ENCODE peak calls at places on chromosomes 2 and 18, in eight cellular contexts. One of them, this sample, is unnamed. For H3K4me1 and H3K9me3, the result is how much of the 10 kb centered on the place peaks cover.

GRCh38 chr2:8320305-8320704 is 361.6 kb upstream of the ID2 start:
- DNase-seq in CD8-positive, alpha-beta memory T cell: no peak
- DNase-seq in lower lobe of right lung: no peak
- DNase-seq in mucosa of descending colon: no peak
- DNase-seq in Peyer's patch: no peak
- DNase-seq in transverse colon: no peak
- DNase-seq in ovary: no peak
- DNase-seq in MM.1S: no peak
- DNase-seq in this sample: no peak

GRCh38 chr2:39511786-39512433 is 74.8 kb upstream of the MAP4K3 start:
- DNase-seq in transverse colon: peak
- DNase-seq in MM.1S: peak
- DNase-seq in lower lobe of right lung: no peak
- DNase-seq in CD8-positive, alpha-beta memory T cell: no peak
- DNase-seq in Peyer's patch: no peak
- DNase-seq in ovary: no peak
- DNase-seq in mucosa of descending colon: no peak
- DNase-seq in this sample: no peak

GRCh38 chr2:119480718-119481142 is 43.6 kb downstream of the SCTR start:
- DNase-seq in ovary: no peak
- DNase-seq in transverse colon: no peak
- DNase-seq in lower lobe of right lung: no peak
- DNase-seq in CD8-positive, alpha-beta memory T cell: no peak
- DNase-seq in Peyer's patch: no peak
- DNase-seq in MM.1S: no peak
- DNase-seq in mucosa of descending colon: no peak
- DNase-seq in this sample: no peak

GRCh38 chr2:235098273-235098672 is 146.5 kb downstream of the SH3BP4 start:
- DNase-seq in Peyer's patch: no peak
- DNase-seq in CD8-positive, alpha-beta memory T cell: no peak
- DNase-seq in transverse colon: no peak
- DNase-seq in MM.1S: no peak
- DNase-seq in mucosa of descending colon: no peak
- DNase-seq in ovary: no peak
- DNase-seq in lower lobe of right lung: no peak
- DNase-seq in this sample: no peak

GRCh38 chr2:176682278-176682677 is 413.0 kb downstream of the MTX2 start:
- DNase-seq in Peyer's patch: no peak
- DNase-seq in lower lobe of right lung: no peak
- DNase-seq in MM.1S: no peak
- DNase-seq in CD8-positive, alpha-beta memory T cell: no peak
- DNase-seq in mucosa of descending colon: no peak
- DNase-seq in transverse colon: no peak
- DNase-seq in ovary: no peak
- DNase-seq in this sample: no peak

GRCh38 chr2:108363900-108364225 is 13.9 kb upstream of the SULT1C4 start:
- DNase-seq in ovary: no peak
- DNase-seq in Peyer's patch: no peak
- DNase-seq in mucosa of descending colon: no peak
- DNase-seq in CD8-positive, alpha-beta memory T cell: no peak
- DNase-seq in transverse colon: no peak
- DNase-seq in MM.1S: no peak
- DNase-seq in lower lobe of right lung: no peak
- DNase-seq in this sample: no peak

GRCh38 chr18:21313576-21313975 is 71.5 kb downstream of the GREB1L start:
- DNase-seq in Peyer's patch: no peak
- DNase-seq in transverse colon: no peak
- DNase-seq in mucosa of descending colon: no peak
- DNase-seq in MM.1S: no peak
- DNase-seq in ovary: no peak
- DNase-seq in CD8-positive, alpha-beta memory T cell: no peak
- DNase-seq in lower lobe of right lung: no peak
- DNase-seq in this sample: no peak

GRCh38 chr2:29014811-29015414 is 33.8 kb downstream of the TOGARAM2 start:
- DNase-seq in ovary: no peak
- DNase-seq in MM.1S: no peak
- DNase-seq in Peyer's patch: peak
- DNase-seq in CD8-positive, alpha-beta memory T cell: peak
- DNase-seq in lower lobe of right lung: peak
- DNase-seq in transverse colon: peak
- DNase-seq in mucosa of descending colon: peak
- DNase-seq in this sample: no peak

GRCh38 chr18:59426855-59427254 is 67.8 kb upstream of the LMAN1 start:
- DNase-seq in mucosa of descending colon: no peak
- DNase-seq in transverse colon: no peak
- DNase-seq in Peyer's patch: no peak
- DNase-seq in MM.1S: no peak
- DNase-seq in CD8-positive, alpha-beta memory T cell: no peak
- DNase-seq in lower lobe of right lung: no peak
- DNase-seq in ovary: no peak
- DNase-seq in this sample: no peak

GRCh38 chr2:65744801-65745200 is 312.4 kb upstream of the SPRED2 start:
- DNase-seq in Peyer's patch: no peak
- DNase-seq in mucosa of descending colon: no peak
- DNase-seq in MM.1S: no peak
- DNase-seq in lower lobe of right lung: no peak
- DNase-seq in CD8-positive, alpha-beta memory T cell: no peak
- DNase-seq in transverse colon: no peak
- DNase-seq in ovary: no peak
- DNase-seq in this sample: no peak

GRCh38 chr2:182666674-182667320 is 49.3 kb upstream of the DNAJC10 start:
- DNase-seq in mucosa of descending colon: no peak
- DNase-seq in MM.1S: peak
- DNase-seq in CD8-positive, alpha-beta memory T cell: peak
- DNase-seq in ovary: no peak
- DNase-seq in lower lobe of right lung: no peak
- DNase-seq in transverse colon: no peak
- DNase-seq in Peyer's patch: no peak
- DNase-seq in this sample: no peak

GRCh38 chr2:143802871-143803650 is 673.8 kb downstream of the ARHGAP15 start:
- DNase-seq in mucosa of descending colon: no peak
- DNase-seq in CD8-positive, alpha-beta memory T cell: no peak
- DNase-seq in ovary: no peak
- DNase-seq in MM.1S: peak
- DNase-seq in Peyer's patch: no peak
- DNase-seq in transverse colon: no peak
- DNase-seq in lower lobe of right lung: no peak
- DNase-seq in this sample: no peak

GRCh38 chr2:181670632-181671031 is 9.7 kb downstream of the NEUROD1 start:
- DNase-seq in transverse colon: no peak
- DNase-seq in MM.1S: no peak
- DNase-seq in CD8-positive, alpha-beta memory T cell: no peak
- DNase-seq in Peyer's patch: no peak
- DNase-seq in mucosa of descending colon: no peak
- DNase-seq in lower lobe of right lung: no peak
- DNase-seq in ovary: no peak
- DNase-seq in this sample: no peak

GRCh38 chr2:191178806-191179514 is 28.2 kb upstream of the STAT4 start:
- DNase-seq in Peyer's patch: no peak
- DNase-seq in ovary: no peak
- DNase-seq in mucosa of descending colon: no peak
- DNase-seq in CD8-positive, alpha-beta memory T cell: no peak
- DNase-seq in transverse colon: no peak
- DNase-seq in lower lobe of right lung: no peak
- DNase-seq in MM.1S: no peak
- DNase-seq in this sample: no peak

GRCh38 chr2:222232846-222233245 is 66.0 kb downstream of the PAX3 start:
- DNase-seq in transverse colon: no peak
- DNase-seq in CD8-positive, alpha-beta memory T cell: no peak
- DNase-seq in mucosa of descending colon: no peak
- DNase-seq in MM.1S: no peak
- DNase-seq in Peyer's patch: no peak
- DNase-seq in lower lobe of right lung: no peak
- DNase-seq in ovary: no peak
- DNase-seq in this sample: no peak

GRCh38 chr2:33785201-33786106 is 186.4 kb upstream of the FAM98A start:
- DNase-seq in lower lobe of right lung: no peak
- DNase-seq in mucosa of descending colon: no peak
- DNase-seq in transverse colon: no peak
- DNase-seq in MM.1S: peak
- DNase-seq in Peyer's patch: no peak
- DNase-seq in CD8-positive, alpha-beta memory T cell: no peak
- DNase-seq in ovary: no peak
- DNase-seq in this sample: no peak

GRCh38 chr2:33784488-33784887 is 185.4 kb upstream of the FAM98A start:
- DNase-seq in mucosa of descending colon: no peak
- DNase-seq in lower lobe of right lung: no peak
- DNase-seq in Peyer's patch: no peak
- DNase-seq in CD8-positive, alpha-beta memory T cell: no peak
- DNase-seq in ovary: no peak
- DNase-seq in MM.1S: peak
- DNase-seq in transverse colon: no peak
- DNase-seq in this sample: no peak

GRCh38 chr2:33788044-33788443 is 188.9 kb upstream of the FAM98A start:
- DNase-seq in mucosa of descending colon: no peak
- DNase-seq in ovary: no peak
- DNase-seq in transverse colon: no peak
- DNase-seq in CD8-positive, alpha-beta memory T cell: no peak
- DNase-seq in MM.1S: no peak
- DNase-seq in lower lobe of right lung: no peak
- DNase-seq in Peyer's patch: no peak
- DNase-seq in this sample: no peak

GRCh38 chr2:33782395-33783239 is 183.5 kb upstream of the FAM98A start:
- DNase-seq in transverse colon: no peak
- DNase-seq in Peyer's patch: no peak
- DNase-seq in ovary: no peak
- DNase-seq in mucosa of descending colon: no peak
- DNase-seq in lower lobe of right lung: no peak
- DNase-seq in MM.1S: no peak
- DNase-seq in CD8-positive, alpha-beta memory T cell: no peak
- DNase-seq in this sample: no peak

GRCh38 chr2:33786881-33787280 is 187.8 kb upstream of the FAM98A start:
- DNase-seq in CD8-positive, alpha-beta memory T cell: no peak
- DNase-seq in transverse colon: no peak
- DNase-seq in ovary: no peak
- DNase-seq in MM.1S: no peak
- DNase-seq in Peyer's patch: no peak
- DNase-seq in lower lobe of right lung: no peak
- DNase-seq in mucosa of descending colon: no peak
- DNase-seq in this sample: no peak
- H3K4me1 ChIP-seq in CD8-positive, alpha-beta memory T cell: under half
- H3K4me1 ChIP-seq in transverse colon: under half
- H3K4me1 ChIP-seq in ovary: under half
- H3K4me1 ChIP-seq in MM.1S: under half
- H3K4me1 ChIP-seq in Peyer's patch: under half
- H3K4me1 ChIP-seq in lower lobe of right lung: under half
- H3K4me1 ChIP-seq in mucosa of descending colon: under half
- H3K4me1 ChIP-seq in this sample: under half

GRCh38 chr2:183696028-183696427 is 571.8 kb downstream of the NUP35 start:
- DNase-seq in lower lobe of right lung: no peak
- DNase-seq in mucosa of descending colon: no peak
- DNase-seq in ovary: no peak
- DNase-seq in MM.1S: no peak
- DNase-seq in transverse colon: no peak
- DNase-seq in CD8-positive, alpha-beta memory T cell: no peak
- DNase-seq in Peyer's patch: no peak
- DNase-seq in this sample: no peak
- H3K9me3 ChIP-seq in lower lobe of right lung: under half
- H3K9me3 ChIP-seq in mucosa of descending colon: under half
- H3K9me3 ChIP-seq in ovary: under half
- H3K9me3 ChIP-seq in MM.1S: under half
- H3K9me3 ChIP-seq in transverse colon: under half
- H3K9me3 ChIP-seq in CD8-positive, alpha-beta memory T cell: under half
- H3K9me3 ChIP-seq in Peyer's patch: under half
- H3K9me3 ChIP-seq in this sample: under half

GRCh38 chr2:37784759-37785149 is 113.3 kb upstream of the CDC42EP3 start:
- DNase-seq in Peyer's patch: no peak
- DNase-seq in ovary: no peak
- DNase-seq in MM.1S: no peak
- DNase-seq in lower lobe of right lung: no peak
- DNase-seq in CD8-positive, alpha-beta memory T cell: no peak
- DNase-seq in mucosa of descending colon: no peak
- DNase-seq in transverse colon: no peak
- DNase-seq in this sample: no peak

GRCh38 chr2:37782155-37782673 is 110.8 kb upstream of the CDC42EP3 start:
- DNase-seq in Peyer's patch: no peak
- DNase-seq in transverse colon: no peak
- DNase-seq in mucosa of descending colon: no peak
- DNase-seq in lower lobe of right lung: no peak
- DNase-seq in ovary: no peak
- DNase-seq in MM.1S: no peak
- DNase-seq in CD8-positive, alpha-beta memory T cell: no peak
- DNase-seq in this sample: no peak

GRCh38 chr2:37784071-37784758 is 112.8 kb upstream of the CDC42EP3 start:
- DNase-seq in lower lobe of right lung: no peak
- DNase-seq in ovary: no peak
- DNase-seq in CD8-positive, alpha-beta memory T cell: no peak
- DNase-seq in transverse colon: no peak
- DNase-seq in Peyer's patch: no peak
- DNase-seq in mucosa of descending colon: no peak
- DNase-seq in MM.1S: no peak
- DNase-seq in this sample: no peak

GRCh38 chr2:37782721-37783438 is 111.4 kb upstream of the CDC42EP3 start:
- DNase-seq in MM.1S: no peak
- DNase-seq in Peyer's patch: no peak
- DNase-seq in mucosa of descending colon: peak
- DNase-seq in lower lobe of right lung: no peak
- DNase-seq in ovary: no peak
- DNase-seq in transverse colon: peak
- DNase-seq in CD8-positive, alpha-beta memory T cell: no peak
- DNase-seq in this sample: no peak

GRCh38 chr2:37783545-37783944 is 112.1 kb upstream of the CDC42EP3 start:
- DNase-seq in lower lobe of right lung: no peak
- DNase-seq in CD8-positive, alpha-beta memory T cell: no peak
- DNase-seq in Peyer's patch: no peak
- DNase-seq in MM.1S: no peak
- DNase-seq in ovary: no peak
- DNase-seq in mucosa of descending colon: no peak
- DNase-seq in transverse colon: no peak
- DNase-seq in this sample: no peak
- H3K4me1 ChIP-seq in lower lobe of right lung: under half
- H3K4me1 ChIP-seq in CD8-positive, alpha-beta memory T cell: under half
- H3K4me1 ChIP-seq in Peyer's patch: under half
- H3K4me1 ChIP-seq in MM.1S: under half
- H3K4me1 ChIP-seq in ovary: under half
- H3K4me1 ChIP-seq in mucosa of descending colon: under half
- H3K4me1 ChIP-seq in transverse colon: under half
- H3K4me1 ChIP-seq in this sample: under half

GRCh38 chr18:13696961-13697360 is 29.4 kb downstream of the FAM210A start:
- DNase-seq in ovary: no peak
- DNase-seq in CD8-positive, alpha-beta memory T cell: no peak
- DNase-seq in lower lobe of right lung: no peak
- DNase-seq in MM.1S: no peak
- DNase-seq in mucosa of descending colon: no peak
- DNase-seq in transverse colon: no peak
- DNase-seq in Peyer's patch: no peak
- DNase-seq in this sample: no peak

GRCh38 chr18:13703899-13704298 is 22.5 kb downstream of the FAM210A start:
- DNase-seq in transverse colon: no peak
- DNase-seq in mucosa of descending colon: no peak
- DNase-seq in CD8-positive, alpha-beta memory T cell: no peak
- DNase-seq in Peyer's patch: no peak
- DNase-seq in lower lobe of right lung: no peak
- DNase-seq in MM.1S: no peak
- DNase-seq in ovary: no peak
- DNase-seq in this sample: no peak

DNA sequence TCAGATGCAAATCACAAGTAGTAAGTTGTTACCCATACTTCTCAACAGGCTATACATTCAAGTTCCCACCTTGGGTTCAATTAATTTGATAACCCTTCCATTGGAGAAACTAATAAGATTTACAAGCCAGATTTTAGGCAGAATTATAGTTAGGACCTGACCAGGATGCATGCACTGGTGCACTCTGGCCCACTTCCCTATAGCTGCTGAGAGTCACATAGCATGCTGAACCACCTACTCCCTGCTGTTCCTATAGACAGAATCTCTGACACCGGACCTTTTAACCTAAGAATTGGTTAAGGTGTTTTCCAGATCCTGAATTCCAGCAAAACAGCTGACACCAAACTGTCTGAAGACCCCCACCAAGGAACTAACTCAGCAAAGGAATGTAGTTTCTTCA is 26.2 kb downstream of the FAM210A start:
- DNase-seq in Peyer's patch: no peak
- DNase-seq in MM.1S: no peak
- DNase-seq in CD8-positive, alpha-beta memory T cell: no peak
- DNase-seq in mucosa of descending colon: no peak
- DNase-seq in ovary: no peak
- DNase-seq in transverse colon: no peak
- DNase-seq in lower lobe of right lung: no peak
- DNase-seq in this sample: no peak
- H3K9me3 ChIP-seq in Peyer's patch: under half
- H3K9me3 ChIP-seq in MM.1S: under half
- H3K9me3 ChIP-seq in CD8-positive, alpha-beta memory T cell: under half
- H3K9me3 ChIP-seq in mucosa of descending colon: under half
- H3K9me3 ChIP-seq in ovary: under half
- H3K9me3 ChIP-seq in transverse colon: under half
- H3K9me3 ChIP-seq in lower lobe of right lung: under half
- H3K9me3 ChIP-seq in this sample: under half

This sample was measured in upper lobe of right lung.